ENCODE peak calls at places on chromosomes 3 and 15, in ten cellular contexts. A is pancreas; Z is CD8-positive, alpha-beta T cell; L is AG10803; I is lung; D is thyroid gland; C is mesothelial cell of epicardium; R is fibroblast of mammary gland; U is tibial nerve; K is transverse colon. G is an unnamed sample.

GRCh38 chr3:115381573-115381912 is 234.5 kb upstream of the ZBTB20 start:
- DNase-seq in Z (no peak), I (no peak), L (no peak), D (no peak), R (no peak), U (no peak), A (no peak), C (no peak), K (no peak), G (no peak)

GRCh38 chr15:73344051-73344450 is 24.7 kb downstream of the HCN4 start:
- DNase-seq in A (no peak), D (no peak), C (no peak), Z (no peak), L (peak), I (no peak), R (no peak), U (no peak), K (no peak), G (no peak)

GRCh38 chr3:46699846-46700523 is 1.2 kb upstream of the TMIE start:
- DNase-seq in D (no peak), U (peak), L (no peak), I (peak), A (peak), K (peak), R (no peak), C (no peak), Z (no peak), G (no peak)

GRCh38 chr3:44045476-44046275 is 196.0 kb upstream of the TOPAZ1 start:
- DNase-seq in U (peak), I (peak), R (no peak), C (no peak), Z (no peak), D (peak), K (peak), L (no peak), A (no peak), G (no peak)

GRCh38 chr3:50194903-50195500 is 3.6 kb downstream of the GNAT1 start:
- DNase-seq in L (no peak), R (no peak), I (no peak), K (no peak), U (no peak), C (no peak), D (no peak), A (peak), Z (no peak), G (no peak)

GRCh38 chr15:26866298-26867198 is at the start of gene GABRA5:
- DNase-seq in C (no peak), I (no peak), K (no peak), R (no peak), L (peak), Z (no peak), D (peak), U (no peak), A (peak), G (no peak)

GRCh38 chr3:127647171-127647884 is 18.3 kb downstream of the PODXL2 start:
- DNase-seq in D (no peak), K (no peak), R (no peak), Z (no peak), U (no peak), A (no peak), I (no peak), C (no peak), L (no peak), G (no peak)

GRCh38 chr3:23501201-23501824 is 298.2 kb downstream of the UBE2E2 start:
- DNase-seq in Z (no peak), I (no peak), L (no peak), A (no peak), C (no peak), D (no peak), K (no peak), R (peak), U (no peak), G (no peak)

GRCh38 chr3:45261333-45262110 is 35.4 kb upstream of the TMEM158 start:
- DNase-seq in K (no peak), D (no peak), C (no peak), U (no peak), R (no peak), A (no peak), I (no peak), Z (no peak), L (peak), G (no peak)

GRCh38 chr3:31240013-31240412 is 292.7 kb upstream of the STT3B start:
- DNase-seq in A (no peak), Z (no peak), I (no peak), K (no peak), R (no peak), L (no peak), D (no peak), U (no peak), C (no peak), G (no peak)

DNA sequence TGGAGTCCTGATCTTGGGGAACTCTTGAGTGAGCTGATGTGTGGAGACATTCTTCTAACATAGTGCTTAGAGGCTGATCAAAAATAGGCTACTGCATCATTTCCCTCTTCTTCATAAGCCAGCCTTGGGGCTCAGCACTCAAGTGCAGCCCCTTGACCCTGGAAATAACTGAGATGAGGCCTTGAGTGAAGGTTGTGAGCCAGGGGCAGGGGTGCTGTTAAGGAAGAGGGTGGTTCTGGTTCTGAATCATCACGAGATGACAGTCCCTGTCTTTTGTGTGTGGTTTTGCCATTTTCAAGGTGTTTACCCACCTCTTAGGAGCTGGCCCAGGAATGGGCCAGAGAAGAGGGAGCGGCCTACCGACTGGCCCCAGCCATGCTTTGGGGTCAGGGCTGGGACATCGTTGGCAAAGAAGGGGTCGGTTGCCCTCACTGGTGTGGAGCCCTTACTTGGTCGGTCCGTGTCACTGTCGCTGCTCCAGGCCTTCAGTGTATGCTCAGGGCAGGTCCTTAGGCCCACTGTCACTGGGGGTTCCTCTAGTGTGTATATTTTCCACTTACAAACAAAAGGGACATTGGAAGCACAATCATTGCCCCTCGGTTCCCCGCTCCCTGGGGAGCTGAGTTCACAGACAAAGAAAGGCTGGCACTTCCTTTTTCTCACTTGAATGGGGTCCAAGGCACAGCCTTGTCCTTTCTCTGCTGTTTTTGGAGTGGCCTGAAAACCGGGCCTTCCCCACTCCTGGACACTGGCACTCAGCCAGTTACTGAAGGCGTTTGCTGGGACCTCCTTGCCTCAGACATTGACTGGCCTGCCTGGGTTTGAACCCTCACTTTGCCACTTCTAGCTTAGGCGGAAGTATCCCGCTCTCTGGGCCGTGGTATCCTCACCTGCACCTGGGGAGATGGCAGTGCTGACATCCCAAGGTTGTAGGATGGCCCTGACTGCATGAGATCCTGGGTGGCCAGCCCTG is 46.6 kb downstream of the SLC6A6 start:
- DNase-seq in R (no peak), L (no peak), I (no peak), C (no peak), A (peak), D (peak), Z (no peak), U (no peak), K (no peak), G (no peak)
- TF ChIP-seq CTCF in R (no peak), L (no peak), I (no peak), C (no peak), A (no peak), D (no peak), Z (no peak), U (no peak), K (no peak), G (no peak)

GRCh38 chr3:147369231-147369630 is 37.1 kb downstream of the ZIC4 start:
- DNase-seq in R (no peak), K (no peak), U (no peak), Z (no peak), D (no peak), L (no peak), C (no peak), I (no peak), A (no peak), G (no peak)

GRCh38 chr3:147368561-147369151 is 37.7 kb downstream of the ZIC4 start:
- DNase-seq in Z (no peak), U (no peak), K (no peak), A (no peak), C (no peak), I (no peak), D (no peak), R (no peak), L (no peak), G (no peak)

GRCh38 chr3:147370316-147370715 is 36.0 kb downstream of the ZIC4 start:
- DNase-seq in Z (no peak), K (no peak), A (no peak), U (no peak), L (no peak), I (no peak), C (no peak), D (no peak), R (no peak), G (no peak)

GRCh38 chr3:147371141-147371540 is 35.2 kb downstream of the ZIC4 start:
- DNase-seq in K (no peak), R (no peak), I (peak), L (no peak), D (no peak), C (no peak), A (no peak), Z (no peak), U (no peak), G (no peak)

GRCh38 chr3:147369671-147370123 is 36.6 kb downstream of the ZIC4 start:
- DNase-seq in A (no peak), I (no peak), D (no peak), U (no peak), K (no peak), Z (no peak), C (no peak), R (no peak), L (no peak), G (no peak)
- TF ChIP-seq CTCF in A (no peak), I (no peak), D (no peak), U (no peak), K (no peak), Z (no peak), C (no peak), R (no peak), L (no peak), G (no peak)

GRCh38 chr3:53229606-53230005 is 26.2 kb downstream of the TKT start:
- DNase-seq in D (no peak), U (no peak), L (no peak), C (no peak), R (no peak), K (no peak), A (no peak), Z (no peak), I (no peak), G (no peak)

GRCh38 chr3:53230789-53231188 is 25.0 kb downstream of the TKT start:
- DNase-seq in I (no peak), R (no peak), K (no peak), D (no peak), A (no peak), Z (no peak), C (no peak), U (no peak), L (no peak), G (no peak)

GRCh38 chr3:53232641-53233377 is 23.0 kb downstream of the TKT start:
- DNase-seq in D (no peak), L (no peak), A (no peak), K (no peak), Z (no peak), I (no peak), C (no peak), U (no peak), R (no peak), G (no peak)

GRCh38 chr3:53230041-53230621 is 25.7 kb downstream of the TKT start:
- DNase-seq in U (no peak), I (no peak), A (no peak), D (no peak), C (no peak), K (no peak), R (no peak), L (no peak), Z (no peak), G (no peak)

DNA sequence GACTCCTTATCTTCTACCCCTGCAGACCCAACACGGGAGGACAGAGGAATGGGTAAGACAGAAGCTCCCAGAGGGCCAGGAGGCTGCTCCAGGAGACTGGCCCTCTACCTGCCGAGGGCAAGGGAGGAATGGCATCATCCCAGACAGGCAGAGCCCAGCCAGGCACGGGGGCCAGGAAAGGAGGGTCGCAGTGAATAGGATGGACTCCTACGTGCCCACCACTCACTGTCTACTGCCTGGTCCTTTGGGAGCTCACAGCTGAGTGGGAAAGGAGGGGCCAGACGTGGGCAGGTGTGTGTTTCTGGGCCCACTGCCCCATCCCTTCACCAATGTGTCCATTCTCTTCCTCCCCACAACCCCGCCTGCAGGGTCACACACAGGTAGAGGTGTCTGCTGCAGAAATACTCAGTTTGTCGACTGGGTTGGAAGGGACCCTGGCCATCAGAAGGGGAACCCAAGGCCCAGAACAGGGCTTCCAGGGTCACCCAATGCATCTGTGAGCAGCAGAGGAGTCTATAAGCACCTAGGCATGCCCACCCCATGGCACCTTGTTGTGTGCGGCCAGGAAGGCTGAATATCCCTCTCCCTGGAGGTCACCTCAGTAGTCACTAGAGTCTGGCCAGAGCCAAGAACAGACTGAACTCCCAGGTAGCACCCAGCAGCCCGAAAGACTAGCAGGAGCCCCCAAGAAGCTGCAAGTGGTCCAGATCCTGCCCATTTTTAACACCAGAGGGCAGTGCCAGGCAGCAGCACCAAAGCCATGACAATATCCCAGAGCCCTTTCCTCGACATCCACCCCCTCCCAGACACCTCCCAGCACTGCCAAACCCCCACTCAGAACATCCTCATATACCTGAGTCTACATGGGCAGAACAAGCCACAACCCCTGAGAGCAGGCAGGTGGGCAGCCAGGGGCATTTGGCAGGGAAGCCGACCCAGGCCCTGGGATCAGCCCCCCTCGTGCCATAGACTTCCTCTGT is 24.0 kb downstream of the TKT start:
- DNase-seq in I (no peak), L (no peak), K (no peak), D (no peak), R (no peak), C (no peak), U (no peak), A (no peak), Z (no peak), G (no peak)
- TF ChIP-seq CTCF in I (no peak), L (peak), K (no peak), D (no peak), R (no peak), C (no peak), U (no peak), A (no peak), Z (no peak), G (no peak)

DNA sequence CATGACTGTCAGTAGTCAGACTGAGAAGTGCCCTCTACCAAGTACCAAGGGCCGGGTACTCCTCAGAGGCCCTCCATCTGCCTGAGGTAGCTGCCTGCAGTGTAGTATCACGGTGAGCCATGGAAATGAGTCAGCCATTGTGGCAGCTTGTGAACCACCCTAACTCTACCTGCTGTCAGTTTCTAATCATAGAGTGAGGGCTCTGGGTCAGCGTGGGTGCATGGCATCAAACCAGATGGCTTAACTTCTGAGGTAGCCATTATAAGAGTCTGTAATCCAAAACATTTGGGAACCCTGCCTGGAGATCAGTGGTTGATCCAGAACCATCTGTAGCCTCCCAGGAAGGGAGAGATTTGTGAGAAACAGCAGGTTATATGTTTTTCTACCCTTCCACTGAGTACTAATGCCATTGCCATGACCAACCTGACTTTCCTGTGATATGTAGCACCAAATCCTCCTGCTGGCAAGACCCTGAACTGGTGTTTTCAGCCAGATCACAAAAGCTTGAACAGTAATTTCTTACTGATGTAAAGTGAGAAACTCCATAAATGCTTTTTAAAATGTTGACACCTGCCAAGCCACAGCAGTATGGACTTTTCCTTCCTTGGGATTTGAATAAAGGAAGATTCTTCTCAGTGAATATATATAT is 38.9 kb downstream of the ABHD2 start:
- DNase-seq in R (peak), D (no peak), I (no peak), A (no peak), Z (no peak), K (no peak), L (no peak), U (no peak), C (no peak), G (no peak)
- TF ChIP-seq CTCF in R (peak), D (no peak), I (no peak), A (no peak), Z (no peak), K (no peak), L (peak), U (no peak), C (no peak), G (no peak)

DNA sequence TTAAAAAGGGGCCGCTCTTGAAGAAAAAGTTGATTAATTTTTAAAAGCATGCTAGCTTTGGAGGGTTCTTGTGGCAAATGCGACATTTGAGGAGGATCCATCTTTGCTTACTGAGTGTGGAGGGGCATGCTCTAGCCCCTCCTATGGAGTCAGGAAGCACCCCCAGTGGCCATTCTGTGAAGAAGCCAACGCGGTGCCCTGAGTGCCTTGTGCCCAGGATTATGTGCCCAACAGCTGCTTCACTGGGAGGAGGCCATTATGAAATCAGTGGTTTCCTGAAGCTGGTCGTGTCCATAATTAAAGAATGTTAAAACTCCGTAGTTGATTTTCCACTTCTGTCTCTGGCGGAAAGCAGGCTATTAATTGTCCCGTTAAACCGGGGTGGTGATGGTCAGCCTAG is 69.1 kb upstream of the TNFAIP8L3 start:
- DNase-seq in A (no peak), L (no peak), D (no peak), R (no peak), C (no peak), Z (no peak), U (no peak), I (no peak), K (no peak), G (no peak)
- TF ChIP-seq CTCF in A (no peak), L (no peak), D (no peak), R (no peak), C (no peak), Z (no peak), U (no peak), I (no peak), K (no peak), G (no peak)